ENCODE peak calls at places on chromosomes 2 and 18, in eight cellular contexts. S is astrocyte of the cerebellum, M is foreskin fibroblast, A is GM23338, V is AG09309, Y is endothelial cell of umbilical vein, B is colonic mucosa, P is psoas muscle. T is an unnamed sample.
A peak's percentile ranks its signal among the peaks of the same experiment; 100 is the strongest.

GRCh38 chr2:239275037-239275685 is 125.7 kb downstream of the HDAC4 start:
- DNase-seq in S (peak; percentile 94), M (peak; percentile 96), A (no peak), V (peak; percentile 97), Y (no peak), B (peak; percentile 46), P (peak; percentile 94), T (peak; percentile 81)

GRCh38 chr2:132757676-132758075 is 87.7 kb upstream of the LYPD1 start:
- DNase-seq in S (no peak), M (peak; percentile 1), A (no peak), V (no peak), Y (no peak), B (no peak), P (no peak), T (no peak)

GRCh38 chr2:237280235-237280634 is 133.7 kb downstream of the COL6A3 start:
- DNase-seq in S (peak; percentile 91), M (peak; percentile 98), A (no peak), V (peak; percentile 97), Y (no peak), B (no peak), P (no peak), T (no peak)

GRCh38 chr2:70686577-70687460 is 81.2 kb downstream of the ADD2 start:
- DNase-seq in S (no peak), M (peak; percentile 27), A (peak; percentile 89), V (peak; percentile 31), Y (no peak), B (no peak), P (no peak), T (peak; percentile 69)

GRCh38 chr18:10453885-10454772 is at the start of gene APCDD1:
- DNase-seq in S (no peak), M (peak; percentile 55), A (peak; percentile 73), V (no peak), Y (no peak), B (peak; percentile 60), P (peak; percentile 89), T (no peak)

GRCh38 chr2:96095116-96095636 is 21.2 kb downstream of the ADRA2B start:
- DNase-seq in S (no peak), M (no peak), A (no peak), V (no peak), Y (no peak), B (no peak), P (no peak), T (no peak)

GRCh38 chr18:4987452-4988405 is 209.3 kb downstream of the AKAIN1 start:
- DNase-seq in S (no peak), M (no peak), A (peak; percentile 40), V (no peak), Y (no peak), B (no peak), P (no peak), T (no peak)

GRCh38 chr2:113827426-113827825 is 62.5 kb upstream of the ACTR3 start:
- DNase-seq in S (no peak), M (no peak), A (no peak), V (no peak), Y (no peak), B (no peak), P (no peak), T (no peak)

GRCh38 chr2:27494944-27495554 is at the start of gene FNDC4:
- DNase-seq in S (no peak), M (no peak), A (peak; percentile 76), V (no peak), Y (peak; percentile 37), B (no peak), P (peak; percentile 54), T (no peak)

GRCh38 chr2:42864222-42864621 is 71.8 kb upstream of the HAAO start:
- DNase-seq in S (no peak), M (no peak), A (no peak), V (no peak), Y (no peak), B (no peak), P (no peak), T (no peak)

GRCh38 chr2:18132697-18133096 is 254.2 kb downstream of the KCNS3 start:
- DNase-seq in S (peak; percentile 68), M (no peak), A (no peak), V (no peak), Y (no peak), B (no peak), P (no peak), T (no peak)

GRCh38 chr2:118312963-118313756 is 224.9 kb downstream of the INSIG2 start:
- DNase-seq in S (no peak), M (peak; percentile 16), A (peak; percentile 77), V (no peak), Y (no peak), B (no peak), P (no peak), T (no peak)

GRCh38 chr2:193743089-193743488 is 1548.4 kb upstream of the TMEFF2 start:
- DNase-seq in S (no peak), M (no peak), A (peak; percentile 12), V (no peak), Y (no peak), B (no peak), P (no peak), T (no peak)

GRCh38 chr2:65386340-65386739 is 46.1 kb downstream of the SPRED2 start:
- DNase-seq in S (no peak), M (no peak), A (no peak), V (no peak), Y (no peak), B (no peak), P (no peak), T (no peak)
- TF ChIP-seq CTCF in S (no peak), M (no peak), A (no peak), V (no peak), Y (no peak), B (no peak), P (no peak), T (no peak)

GRCh38 chr18:36830141-36830495 is 1.2 kb downstream of the KIAA1328 start:
- DNase-seq in S (no peak), M (no peak), A (no peak), V (no peak), Y (no peak), B (no peak), P (no peak), T (no peak)

GRCh38 chr18:36828157-36828629 is 609 bp downstream of the TPGS2 start:
- DNase-seq in S (peak; percentile 41), M (peak; percentile 52), A (peak; percentile 70), V (no peak), Y (peak; percentile 46), B (peak; percentile 58), P (peak; percentile 58), T (no peak)

GRCh38 chr18:36829362-36830140 is 624 bp downstream of the KIAA1328 start:
- DNase-seq in S (no peak), M (peak; percentile 12), A (no peak), V (no peak), Y (no peak), B (peak; percentile 27), P (no peak), T (no peak)

GRCh38 chr18:36831139-36831538 is 2.2 kb downstream of the KIAA1328 start:
- DNase-seq in S (no peak), M (peak; percentile 64), A (no peak), V (no peak), Y (peak; percentile 33), B (no peak), P (no peak), T (no peak)

GRCh38 chr18:36828630-36829361 is at the start of the genes KIAA1328 and TPGS2:
- DNase-seq in S (peak; percentile 62), M (peak; percentile 88), A (peak; percentile 88), V (no peak), Y (peak; percentile 91), B (peak; percentile 89), P (peak; percentile 91), T (peak; percentile 96)
- TF ChIP-seq CTCF in S (peak; percentile 39), M (peak; percentile 46), A (peak; percentile 69), V (peak; percentile 56), Y (peak; percentile 61), B (no peak), P (peak; percentile 34), T (no peak)

GRCh38 chr18:79987566-79987965 is 797 bp downstream of the TXNL4A start:
- DNase-seq in S (no peak), M (no peak), A (no peak), V (no peak), Y (no peak), B (no peak), P (no peak), T (no peak)

GRCh38 chr18:79988925-79989361 is 580 bp upstream of the TXNL4A start:
- DNase-seq in S (no peak), M (peak; percentile 37), A (peak; percentile 62), V (no peak), Y (no peak), B (no peak), P (peak; percentile 57), T (no peak)

GRCh38 chr18:79986726-79987125 is 1.6 kb downstream of the TXNL4A start:
- DNase-seq in S (no peak), M (no peak), A (no peak), V (no peak), Y (peak; percentile 8), B (no peak), P (no peak), T (no peak)

GRCh38 chr18:79985172-79985571 is 3.2 kb downstream of the TXNL4A start:
- DNase-seq in S (no peak), M (no peak), A (no peak), V (no peak), Y (no peak), B (no peak), P (no peak), T (no peak)

DNA sequence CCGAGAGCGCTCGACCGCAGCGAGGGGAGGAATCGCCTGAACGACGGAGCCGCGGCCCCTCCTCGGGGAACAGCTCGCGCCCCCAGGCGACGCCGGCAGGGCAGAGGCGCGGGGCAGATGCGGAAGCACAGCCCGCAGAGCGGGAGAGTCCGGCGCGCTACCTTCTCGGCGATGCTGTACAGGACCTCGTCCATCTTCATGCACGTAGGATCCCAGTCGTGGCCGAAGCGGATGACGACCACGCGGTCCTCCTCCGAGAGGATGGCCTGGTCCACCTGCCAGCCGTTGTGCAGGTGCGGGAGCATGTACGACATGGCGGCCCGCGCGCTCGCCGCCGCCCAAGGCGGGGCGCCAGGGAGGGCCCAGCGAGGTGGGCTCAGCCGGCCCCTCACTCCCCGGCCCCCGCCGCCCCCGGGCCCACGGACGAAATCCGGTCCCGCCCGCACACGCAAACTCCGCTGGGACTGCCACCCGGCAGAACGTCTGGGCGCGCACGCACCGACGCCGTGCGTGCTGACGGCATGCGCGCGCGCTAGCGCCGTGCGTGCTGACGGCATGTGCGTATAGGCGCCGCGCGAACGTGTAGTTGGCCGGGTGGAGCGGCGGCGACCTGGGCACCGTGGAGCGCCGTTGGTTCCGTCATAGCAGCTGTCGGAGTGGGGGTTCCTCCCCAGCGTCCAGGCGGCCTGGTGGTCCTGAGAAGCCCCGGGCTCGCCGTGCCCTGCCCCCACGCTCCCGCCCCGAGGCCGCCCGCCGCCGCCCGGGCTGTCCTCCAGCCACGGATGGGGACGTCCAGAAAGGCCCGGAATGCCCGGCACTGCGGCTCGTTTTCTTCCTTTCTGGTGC is at the start of gene TXNL4A:
- DNase-seq in S (peak; percentile 56), M (peak; percentile 91), A (peak; percentile 87), V (peak; percentile 54), Y (peak; percentile 88), B (peak; percentile 85), P (peak; percentile 93), T (peak; percentile 95)
- TF ChIP-seq CTCF in S (peak; percentile 46), M (peak; percentile 15), A (peak; percentile 43), V (peak; percentile 18), Y (peak; percentile 45), B (no peak), P (peak; percentile 31), T (peak; percentile 40)

DNA sequence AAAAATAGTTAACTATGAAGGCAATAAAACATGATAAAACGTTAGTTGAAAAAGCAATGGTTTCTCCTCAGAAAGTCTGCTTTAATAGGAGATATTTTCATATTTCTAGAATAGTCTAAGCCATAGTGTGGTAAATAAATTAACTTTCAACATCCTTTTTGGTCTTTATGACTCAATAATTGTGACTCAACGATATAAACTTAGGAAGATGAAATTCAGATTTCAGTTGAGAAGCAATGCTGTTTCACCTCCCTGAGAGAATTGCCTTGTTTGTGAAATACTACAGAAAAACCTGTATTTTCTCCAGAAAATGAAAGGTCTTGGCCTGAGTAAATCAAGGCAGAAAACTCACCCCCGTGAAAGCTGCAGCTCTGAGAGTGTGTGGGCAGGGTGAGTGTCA is 166.9 kb downstream of the ETAA1 start:
- DNase-seq in S (no peak), M (no peak), A (no peak), V (peak; percentile 27), Y (no peak), B (no peak), P (no peak), T (no peak)
- TF ChIP-seq CTCF in S (no peak), M (no peak), A (no peak), V (no peak), Y (no peak), B (no peak), P (no peak), T (no peak)

T was measured in GM20000.